ENCODE peak calls at places on chromosomes 2 and 18, in five cellular contexts. J is RWPE2, C is A549, Z is Right ventricle myocardium superior, I is dermis microvascular lymphatic vessel endothelial cell. D is an unnamed sample.

GRCh38 chr2:127081826-127082633 is 24.9 kb downstream of the BIN1 start:
- DNase-seq in J (no peak), C (no peak), Z (peak), I (no peak), D (no peak)

GRCh38 chr2:73043279-73043678 is 28.2 kb downstream of the SFXN5 start:
- DNase-seq in J (no peak), C (no peak), Z (no peak), I (no peak), D (no peak)

GRCh38 chr18:77970814-77971213 is 721.2 kb downstream of the GALR1 start:
- DNase-seq in J (no peak), C (no peak), Z (no peak), I (no peak), D (no peak)

GRCh38 chr2:215831296-215831913 is 181.9 kb downstream of the MREG start:
- DNase-seq in J (no peak), C (no peak), Z (peak), I (peak), D (no peak)

GRCh38 chr18:30940952-30941539 is 101.5 kb downstream of the DSC3 start:
- DNase-seq in J (no peak), C (no peak), Z (no peak), I (no peak), D (no peak)

GRCh38 chr18:57715671-57716070 is 87.4 kb downstream of the ATP8B1 start:
- DNase-seq in J (no peak), C (no peak), Z (no peak), I (no peak), D (no peak)

GRCh38 chr18:80046431-80046830 is 12.2 kb downstream of the RBFA start:
- DNase-seq in J (no peak), C (no peak), Z (no peak), I (no peak), D (no peak)

GRCh38 chr2:132430895-132431294 is 14.3 kb downstream of the GPR39 start:
- DNase-seq in J (no peak), C (no peak), Z (no peak), I (no peak), D (peak)

GRCh38 chr2:145644820-145645302 is 1124.9 kb upstream of the ZEB2 start:
- DNase-seq in J (no peak), C (no peak), Z (no peak), I (no peak), D (no peak)

GRCh38 chr2:205411558-205411957 is 270.7 kb upstream of the NRP2 start:
- DNase-seq in J (no peak), C (no peak), Z (no peak), I (no peak), D (no peak)

GRCh38 chr2:121034551-121034950 is 250.5 kb downstream of the TFCP2L1 start:
- DNase-seq in J (no peak), C (no peak), Z (no peak), I (no peak), D (no peak)

GRCh38 chr2:144115892-144116291 is 404.0 kb downstream of the ZEB2 start:
- DNase-seq in J (no peak), C (no peak), Z (no peak), I (no peak), D (no peak)

GRCh38 chr2:10303174-10303633 is 500 bp downstream of the HPCAL1 start:
- DNase-seq in J (no peak), C (no peak), Z (no peak), I (no peak), D (no peak)

GRCh38 chr18:2881490-2882195 is 34.8 kb downstream of the EMILIN2 start:
- DNase-seq in J (no peak), C (no peak), Z (peak), I (no peak), D (no peak)

GRCh38 chr2:241649414-241649813 is 11.9 kb downstream of the ATG4B start:
- DNase-seq in J (no peak), C (no peak), Z (peak), I (no peak), D (no peak)

GRCh38 chr2:70477473-70477872 is 76.2 kb downstream of the TGFA start:
- DNase-seq in J (no peak), C (no peak), Z (no peak), I (no peak), D (no peak)

GRCh38 chr2:68333931-68334330 is 14.2 kb upstream of the CNRIP1 start:
- DNase-seq in J (no peak), C (no peak), Z (no peak), I (no peak), D (no peak)

GRCh38 chr2:20447437-20448245 is 767 bp downstream of the RHOB start:
- DNase-seq in J (no peak), C (no peak), Z (peak), I (peak), D (peak)

GRCh38 chr2:64770137-64770780 is 116.5 kb upstream of the SERTAD2 start:
- DNase-seq in J (no peak), C (no peak), Z (no peak), I (no peak), D (no peak)

GRCh38 chr2:190781604-190782198 is 98.9 kb upstream of the GLS start:
- DNase-seq in J (no peak), C (peak), Z (no peak), I (peak), D (no peak)

GRCh38 chr2:152250421-152251100 is 75.0 kb upstream of the STAM2 start:
- DNase-seq in J (no peak), C (no peak), Z (no peak), I (no peak), D (no peak)

GRCh38 chr2:156229724-156230362 is 102.7 kb downstream of the NR4A2 start:
- DNase-seq in J (no peak), C (no peak), Z (no peak), I (no peak), D (no peak)

GRCh38 chr2:112006076-112006410 is 49.0 kb upstream of the TMEM87B start:
- DNase-seq in J (no peak), C (no peak), Z (no peak), I (no peak), D (peak)

GRCh38 chr18:8858888-8859511 is 153.6 kb downstream of the MTCL1 start:
- DNase-seq in J (no peak), C (peak), Z (no peak), I (no peak), D (peak)

GRCh38 chr18:755506-755905 is 43.1 kb upstream of the ENOSF1 start:
- DNase-seq in J (no peak), C (no peak), Z (no peak), I (no peak), D (no peak)

GRCh38 chr2:26978061-26978596 is 7.7 kb downstream of the MAPRE3 start:
- DNase-seq in J (no peak), C (no peak), Z (peak), I (peak), D (no peak)

GRCh38 chr2:226031078-226031937 is 631.8 kb downstream of the NYAP2 start:
- DNase-seq in J (peak), C (peak), Z (peak), I (no peak), D (peak)

GRCh38 chr2:37583402-37583801 is 88.0 kb downstream of the CDC42EP3 start:
- DNase-seq in J (no peak), C (no peak), Z (no peak), I (peak), D (no peak)

GRCh38 chr2:95328386-95329125 is 31.4 kb downstream of the KCNIP3 start:
- DNase-seq in J (no peak), C (no peak), Z (no peak), I (no peak), D (no peak)

GRCh38 chr2:69333352-69333751 is 53.7 kb downstream of the GFPT1 start:
- DNase-seq in J (no peak), C (no peak), Z (no peak), I (no peak), D (no peak)

GRCh38 chr2:99066602-99067001 is 74.9 kb upstream of the C2orf15 start:
- DNase-seq in J (no peak), C (peak), Z (no peak), I (peak), D (peak)

GRCh38 chr2:192783643-192784042 is 588.9 kb upstream of the TMEFF2 start:
- DNase-seq in J (no peak), C (no peak), Z (no peak), I (no peak), D (no peak)

GRCh38 chr2:121881038-121881437 is 125.6 kb downstream of the TSN start:
- DNase-seq in J (no peak), C (no peak), Z (no peak), I (no peak), D (peak)

GRCh38 chr18:32576296-32576916 is 105.7 kb upstream of the GAREM1 start:
- DNase-seq in J (no peak), C (no peak), Z (no peak), I (peak), D (no peak)

GRCh38 chr2:12304494-12305228 is 412.1 kb upstream of the TRIB2 start:
- DNase-seq in J (no peak), C (no peak), Z (no peak), I (no peak), D (no peak)

GRCh38 chr2:127859712-127860085 is 1.7 kb upstream of the POLR2D start:
- DNase-seq in J (peak), C (no peak), Z (no peak), I (peak), D (peak)

D was measured in PC-9.